ENCODE peak calls at places on chromosomes 11 and 22, in ten cellular contexts. One of them, this sample, is unnamed.

GRCh38 chr11:9573775-9574555 is 495 bp downstream of the WEE1 start:
- DNase-seq in mesenteric fat pad: peak; percentile 74
- DNase-seq in HTR-8/SVneo: no peak
- DNase-seq in activated T-helper 9 cell treated with anti-CD3 and anti-CD28 coated beads, Interleukin-2, amount 50 U/mL, for 16 hours: peak; percentile 4
- DNase-seq in activated CD4-positive, alpha-beta memory T cell treated with anti-CD3 and anti-CD28 coated beads for 36 hours: peak; percentile 42
- DNase-seq in activated T-cell treated with anti-CD3 and anti-CD28 coated beads for 1 hour: peak; percentile 9
- DNase-seq in globus pallidus: no peak
- DNase-seq in activated CD4-positive, alpha-beta T cell treated with anti-CD3 and anti-CD28 coated beads, Interleukin-2, amount 10 ng/mL, durations not matched to agents 7 days and 5 days: peak; percentile 33
- DNase-seq in NCI-H1417: no peak
- DNase-seq in NCI-H1694: no peak
- DNase-seq in this sample: peak; percentile 52

GRCh38 chr11:43833657-43834073 is 47.0 kb upstream of the ALKBH3 start:
- DNase-seq in NCI-H1417: peak; percentile 48
- DNase-seq in activated CD4-positive, alpha-beta T cell treated with anti-CD3 and anti-CD28 coated beads, Interleukin-2, amount 10 ng/mL, durations not matched to agents 7 days and 5 days: no peak
- DNase-seq in NCI-H1694: peak; percentile 13
- DNase-seq in globus pallidus: no peak
- DNase-seq in HTR-8/SVneo: no peak
- DNase-seq in mesenteric fat pad: no peak
- DNase-seq in activated T-helper 9 cell treated with anti-CD3 and anti-CD28 coated beads, Interleukin-2, amount 50 U/mL, for 16 hours: no peak
- DNase-seq in activated CD4-positive, alpha-beta memory T cell treated with anti-CD3 and anti-CD28 coated beads for 36 hours: no peak
- DNase-seq in activated T-cell treated with anti-CD3 and anti-CD28 coated beads for 1 hour: no peak
- DNase-seq in this sample: no peak

GRCh38 chr11:3058753-3059664 is 1.8 kb upstream of the CARS1 start:
- DNase-seq in activated T-helper 9 cell treated with anti-CD3 and anti-CD28 coated beads, Interleukin-2, amount 50 U/mL, for 16 hours: no peak
- DNase-seq in mesenteric fat pad: no peak
- DNase-seq in NCI-H1694: no peak
- DNase-seq in activated CD4-positive, alpha-beta T cell treated with anti-CD3 and anti-CD28 coated beads, Interleukin-2, amount 10 ng/mL, durations not matched to agents 7 days and 5 days: no peak
- DNase-seq in NCI-H1417: no peak
- DNase-seq in activated CD4-positive, alpha-beta memory T cell treated with anti-CD3 and anti-CD28 coated beads for 36 hours: no peak
- DNase-seq in HTR-8/SVneo: peak; percentile 51
- DNase-seq in globus pallidus: no peak
- DNase-seq in activated T-cell treated with anti-CD3 and anti-CD28 coated beads for 1 hour: no peak
- DNase-seq in this sample: no peak

GRCh38 chr11:83151274-83151977 is 5.5 kb upstream of the PCF11 start:
- DNase-seq in activated T-cell treated with anti-CD3 and anti-CD28 coated beads for 1 hour: no peak
- DNase-seq in HTR-8/SVneo: no peak
- DNase-seq in activated T-helper 9 cell treated with anti-CD3 and anti-CD28 coated beads, Interleukin-2, amount 50 U/mL, for 16 hours: no peak
- DNase-seq in globus pallidus: no peak
- DNase-seq in NCI-H1417: no peak
- DNase-seq in activated CD4-positive, alpha-beta memory T cell treated with anti-CD3 and anti-CD28 coated beads for 36 hours: no peak
- DNase-seq in activated CD4-positive, alpha-beta T cell treated with anti-CD3 and anti-CD28 coated beads, Interleukin-2, amount 10 ng/mL, durations not matched to agents 7 days and 5 days: no peak
- DNase-seq in mesenteric fat pad: no peak
- DNase-seq in NCI-H1694: no peak
- DNase-seq in this sample: no peak

GRCh38 chr22:17422736-17423343 is 53.6 kb downstream of the CECR2 start:
- DNase-seq in HTR-8/SVneo: no peak
- DNase-seq in NCI-H1694: no peak
- DNase-seq in NCI-H1417: no peak
- DNase-seq in activated T-cell treated with anti-CD3 and anti-CD28 coated beads for 1 hour: no peak
- DNase-seq in activated CD4-positive, alpha-beta memory T cell treated with anti-CD3 and anti-CD28 coated beads for 36 hours: no peak
- DNase-seq in mesenteric fat pad: no peak
- DNase-seq in activated CD4-positive, alpha-beta T cell treated with anti-CD3 and anti-CD28 coated beads, Interleukin-2, amount 10 ng/mL, durations not matched to agents 7 days and 5 days: no peak
- DNase-seq in activated T-helper 9 cell treated with anti-CD3 and anti-CD28 coated beads, Interleukin-2, amount 50 U/mL, for 16 hours: no peak
- DNase-seq in globus pallidus: no peak
- DNase-seq in this sample: no peak

GRCh38 chr11:113134605-113135004 is 173.4 kb downstream of the NCAM1 start:
- DNase-seq in NCI-H1694: no peak
- DNase-seq in activated T-helper 9 cell treated with anti-CD3 and anti-CD28 coated beads, Interleukin-2, amount 50 U/mL, for 16 hours: no peak
- DNase-seq in globus pallidus: no peak
- DNase-seq in activated CD4-positive, alpha-beta T cell treated with anti-CD3 and anti-CD28 coated beads, Interleukin-2, amount 10 ng/mL, durations not matched to agents 7 days and 5 days: no peak
- DNase-seq in mesenteric fat pad: no peak
- DNase-seq in NCI-H1417: no peak
- DNase-seq in HTR-8/SVneo: no peak
- DNase-seq in activated T-cell treated with anti-CD3 and anti-CD28 coated beads for 1 hour: no peak
- DNase-seq in activated CD4-positive, alpha-beta memory T cell treated with anti-CD3 and anti-CD28 coated beads for 36 hours: no peak
- DNase-seq in this sample: no peak

GRCh38 chr11:128310676-128311445 is 276.5 kb downstream of the ETS1 start:
- DNase-seq in mesenteric fat pad: no peak
- DNase-seq in activated CD4-positive, alpha-beta memory T cell treated with anti-CD3 and anti-CD28 coated beads for 36 hours: peak; percentile 43
- DNase-seq in globus pallidus: no peak
- DNase-seq in HTR-8/SVneo: no peak
- DNase-seq in activated T-cell treated with anti-CD3 and anti-CD28 coated beads for 1 hour: no peak
- DNase-seq in NCI-H1694: no peak
- DNase-seq in activated T-helper 9 cell treated with anti-CD3 and anti-CD28 coated beads, Interleukin-2, amount 50 U/mL, for 16 hours: no peak
- DNase-seq in activated CD4-positive, alpha-beta T cell treated with anti-CD3 and anti-CD28 coated beads, Interleukin-2, amount 10 ng/mL, durations not matched to agents 7 days and 5 days: no peak
- DNase-seq in NCI-H1417: no peak
- DNase-seq in this sample: no peak

GRCh38 chr11:12098601-12099000 is 11.8 kb upstream of the MICAL2 start:
- DNase-seq in activated CD4-positive, alpha-beta T cell treated with anti-CD3 and anti-CD28 coated beads, Interleukin-2, amount 10 ng/mL, durations not matched to agents 7 days and 5 days: no peak
- DNase-seq in HTR-8/SVneo: no peak
- DNase-seq in activated CD4-positive, alpha-beta memory T cell treated with anti-CD3 and anti-CD28 coated beads for 36 hours: no peak
- DNase-seq in mesenteric fat pad: no peak
- DNase-seq in NCI-H1694: no peak
- DNase-seq in NCI-H1417: no peak
- DNase-seq in activated T-cell treated with anti-CD3 and anti-CD28 coated beads for 1 hour: no peak
- DNase-seq in globus pallidus: no peak
- DNase-seq in activated T-helper 9 cell treated with anti-CD3 and anti-CD28 coated beads, Interleukin-2, amount 50 U/mL, for 16 hours: no peak
- DNase-seq in this sample: no peak